ENCODE peak calls at places on chromosomes 3 and 15, in six cellular contexts. T is lower lobe of right lung, V is RWPE2, P is HCT116, U is body of pancreas, D is HepG2. B is an unnamed sample. For H3K4me1, the result is how much of the 10 kb centered on the place peaks cover.

GRCh38 chr3:38722760-38723568 is 73.5 kb upstream of the SCN5A start:
- DNase-seq in T (no peak), V (no peak), P (no peak), U (no peak), D (no peak), B (no peak)

GRCh38 chr3:53768478-53769459 is 77.5 kb downstream of the CHDH start:
- DNase-seq in T (no peak), V (no peak), P (no peak), U (no peak), D (no peak), B (no peak)

GRCh38 chr15:66024998-66025397 is 155.7 kb downstream of the RAB11A start:
- DNase-seq in T (no peak), V (no peak), P (no peak), U (no peak), D (no peak), B (no peak)

GRCh38 chr3:13106308-13106970 is 33.2 kb upstream of the IQSEC1 start:
- DNase-seq in T (peak), V (peak), P (no peak), U (peak), D (peak), B (no peak)

GRCh38 chr3:172153335-172153861 is 114.0 kb downstream of the FNDC3B start:
- DNase-seq in T (peak), V (peak), P (peak), U (peak), D (no peak), B (peak)

GRCh38 chr3:45665101-45665572 is 24.1 kb upstream of the SACM1L start:
- DNase-seq in T (no peak), V (no peak), P (peak), U (peak), D (peak), B (peak)

GRCh38 chr3:50325497-50326181 is 2.4 kb downstream of the TUSC2 start:
- DNase-seq in T (no peak), V (no peak), P (no peak), U (no peak), D (no peak), B (no peak)

GRCh38 chr15:29670945-29671307 is 151.3 kb downstream of the TJP1 start:
- DNase-seq in T (peak), V (peak), P (no peak), U (peak), D (peak), B (peak)

GRCh38 chr3:128763967-128764366 is 38.0 kb downstream of the RAB7A start:
- DNase-seq in T (no peak), V (no peak), P (no peak), U (no peak), D (no peak), B (no peak)

GRCh38 chr15:89783111-89783860 is 7.2 kb downstream of the MESP2 start:
- DNase-seq in T (no peak), V (peak), P (no peak), U (peak), D (no peak), B (peak)

GRCh38 chr15:52440414-52440813 is 88.3 kb downstream of the MYO5A start:
- DNase-seq in T (no peak), V (no peak), P (peak), U (no peak), D (peak), B (peak)

GRCh38 chr3:57100046-57100695 is 39.7 kb downstream of the SPATA12 start:
- DNase-seq in T (no peak), V (no peak), P (peak), U (peak), D (peak), B (peak)

DNA sequence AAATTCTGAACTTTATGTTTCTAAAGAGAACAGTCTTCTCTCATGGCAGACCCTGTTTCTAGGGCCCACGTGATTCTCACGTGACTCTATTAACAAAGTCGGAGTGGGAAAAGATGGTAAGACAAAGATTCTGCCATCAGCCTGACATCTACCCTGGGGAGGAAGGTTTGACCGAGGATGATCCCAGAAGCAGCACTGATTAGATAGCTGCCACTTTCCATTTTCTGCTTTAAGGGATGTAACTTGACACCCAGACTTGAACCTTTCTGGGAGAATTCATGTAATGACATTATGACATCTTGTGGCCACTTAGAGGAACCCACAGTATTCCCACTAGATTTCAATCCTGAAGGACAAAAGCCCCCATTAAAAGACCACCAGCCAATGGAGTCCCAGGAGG is 480.3 kb upstream of the PROK2 start:
- DNase-seq in T (no peak), V (no peak), P (peak), U (no peak), D (no peak), B (no peak)
- TF ChIP-seq CTCF in T (peak), V (peak), P (peak), U (no peak), D (peak), B (no peak)

GRCh38 chr3:151003024-151003771 is 30.7 kb upstream of the CLRN1 start:
- DNase-seq in T (no peak), V (no peak), P (no peak), U (no peak), D (peak), B (no peak)
- H3K4me3 ChIP-seq in T (no peak), V (no peak), P (no peak), U (no peak), D (no peak), B (no peak)

GRCh38 chr3:195897081-195897852 is 11.1 kb downstream of the TNK2 start:
- DNase-seq in T (no peak), V (peak), P (no peak), U (no peak), D (no peak), B (peak)

GRCh38 chr3:195900426-195901355 is 7.7 kb downstream of the TNK2 start:
- DNase-seq in T (peak), V (no peak), P (no peak), U (peak), D (peak), B (no peak)

GRCh38 chr3:195896361-195897080 is 11.8 kb downstream of the TNK2 start:
- DNase-seq in T (no peak), V (no peak), P (no peak), U (no peak), D (no peak), B (peak)

GRCh38 chr3:195897853-195898415 is 10.4 kb downstream of the TNK2 start:
- DNase-seq in T (no peak), V (no peak), P (no peak), U (no peak), D (no peak), B (peak)

GRCh38 chr3:195899701-195900425 is 8.5 kb downstream of the TNK2 start:
- DNase-seq in T (peak), V (no peak), P (no peak), U (no peak), D (no peak), B (no peak)
- H3K4me1 ChIP-seq in T (half or more), V (under half), P (under half), U (under half), D (half or more), B (under half)

GRCh38 chr3:33318709-33319380 is 41.6 kb downstream of the FBXL2 start:
- DNase-seq in T (no peak), V (no peak), P (no peak), U (no peak), D (no peak), B (no peak)
- TF ChIP-seq CTCF in T (no peak), V (peak), P (no peak), U (no peak), D (peak), B (no peak)

GRCh38 chr15:96325579-96326331 is 4.7 kb upstream of the NR2F2 start:
- DNase-seq in T (no peak), V (no peak), P (no peak), U (no peak), D (no peak), B (peak)
- H3K4me3 ChIP-seq in T (peak), V (peak), P (peak), U (peak), D (peak), B (peak)

GRCh38 chr3:18351069-18351628 is 74.0 kb downstream of the SATB1 start:
- DNase-seq in T (no peak), V (no peak), P (no peak), U (no peak), D (no peak), B (no peak)
- H3K4me1 ChIP-seq in T (under half), V (under half), P (under half), U (under half), D (under half), B (under half)

B was measured in PC-9.